ENCODE peak calls at places on chromosomes 13 and 19, in five cellular contexts. R is OCI-LY7, B is vagina, H is body of pancreas, Y is IMR-90. Z is an unnamed sample.

GRCh38 chr19:7561229-7561806 is 25.8 kb downstream of the PNPLA6 start:
- DNase-seq in R (no peak), B (no peak), H (no peak), Y (no peak), Z (no peak)

GRCh38 chr13:97030705-97031452 is 36.6 kb upstream of the OXGR1 start:
- DNase-seq in R (no peak), B (no peak), H (no peak), Y (peak), Z (no peak)

GRCh38 chr19:5696196-5697021 is 6.3 kb downstream of the RPL36 start:
- DNase-seq in R (no peak), B (no peak), H (no peak), Y (no peak), Z (no peak)

GRCh38 chr19:42249769-42250168 is 5.2 kb downstream of the ERF start:
- DNase-seq in R (no peak), B (no peak), H (no peak), Y (no peak), Z (no peak)

GRCh38 chr19:42693760-42694350 is 46.4 kb downstream of the PSG3 start:
- DNase-seq in R (peak), B (no peak), H (peak), Y (peak), Z (no peak)

GRCh38 chr19:12881172-12881808 is at the start of gene DNASE2:
- DNase-seq in R (peak), B (no peak), H (peak), Y (peak), Z (peak)

GRCh38 chr13:94431569-94431968 is 47.9 kb downstream of the DCT start:
- DNase-seq in R (no peak), B (no peak), H (no peak), Y (peak), Z (no peak)

GRCh38 chr13:31115616-31116015 is 46.1 kb downstream of the HSPH1 start:
- DNase-seq in R (no peak), B (peak), H (no peak), Y (no peak), Z (peak)

GRCh38 chr19:17172624-17173345 is 42.4 kb upstream of the USE1 start:
- DNase-seq in R (no peak), B (no peak), H (no peak), Y (no peak), Z (no peak)

GRCh38 chr19:7426986-7427385 is 61.8 kb downstream of the PEX11G start:
- DNase-seq in R (no peak), B (no peak), H (no peak), Y (no peak), Z (no peak)

GRCh38 chr13:30923423-30923822 is 9.0 kb upstream of the TEX26 start:
- DNase-seq in R (no peak), B (no peak), H (no peak), Y (no peak), Z (no peak)

GRCh38 chr19:15304140-15304705 is 28.1 kb downstream of the BRD4 start:
- DNase-seq in R (no peak), B (no peak), H (no peak), Y (no peak), Z (no peak)

GRCh38 chr19:6803036-6803404 is 30.5 kb downstream of the VAV1 start:
- DNase-seq in R (peak), B (no peak), H (peak), Y (no peak), Z (no peak)

GRCh38 chr19:1249298-1249989 is 1.1 kb downstream of the MIDN start:
- DNase-seq in R (peak), B (no peak), H (peak), Y (peak), Z (peak)

GRCh38 chr19:1131718-1132552 is 28.1 kb downstream of the GPX4 start:
- DNase-seq in R (peak), B (no peak), H (peak), Y (peak), Z (peak)

GRCh38 chr19:4641132-4641531 is 1.8 kb downstream of the TNFAIP8L1 start:
- DNase-seq in R (no peak), B (no peak), H (no peak), Y (no peak), Z (no peak)
- H3K27ac ChIP-seq in R (no peak), B (peak), H (no peak), Y (no peak), Z (no peak)

DNA sequence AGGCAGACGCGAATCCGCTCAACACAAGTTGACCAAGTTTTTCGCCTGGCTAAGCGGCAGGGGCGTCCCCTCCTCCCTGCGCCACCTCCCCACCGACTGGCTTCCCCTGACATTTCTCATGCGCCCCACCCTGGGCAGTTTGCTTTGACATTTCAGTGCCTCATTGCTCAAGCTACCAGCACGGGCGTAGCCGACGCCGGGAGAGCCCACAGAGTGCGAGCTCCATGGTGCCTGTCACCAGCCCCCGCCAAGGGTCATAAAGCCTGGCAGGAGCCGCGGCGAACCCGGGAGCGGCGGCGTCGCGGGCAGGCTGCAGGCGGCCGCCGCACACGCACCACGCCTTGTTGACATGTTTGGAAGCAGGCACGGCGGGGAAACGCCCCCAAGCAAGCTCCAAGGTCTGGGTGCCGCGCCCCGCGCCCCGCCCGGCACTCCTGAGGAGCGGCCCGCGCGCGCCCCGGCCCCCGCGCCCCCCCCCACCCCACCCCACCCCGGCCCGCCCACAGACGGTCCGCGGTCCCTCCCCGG is 640 bp downstream of the FBXL3 start:
- DNase-seq in R (peak), B (no peak), H (peak), Y (peak), Z (peak)
- TF ChIP-seq CTCF in R (peak), B (no peak), H (no peak), Y (no peak), Z (no peak)

GRCh38 chr19:46299004-46299509 is 2.2 kb downstream of the HIF3A start:
- DNase-seq in R (no peak), B (no peak), H (peak), Y (peak), Z (peak)
- H3K27ac ChIP-seq in R (no peak), B (peak), H (peak), Y (no peak), Z (peak)

DNA sequence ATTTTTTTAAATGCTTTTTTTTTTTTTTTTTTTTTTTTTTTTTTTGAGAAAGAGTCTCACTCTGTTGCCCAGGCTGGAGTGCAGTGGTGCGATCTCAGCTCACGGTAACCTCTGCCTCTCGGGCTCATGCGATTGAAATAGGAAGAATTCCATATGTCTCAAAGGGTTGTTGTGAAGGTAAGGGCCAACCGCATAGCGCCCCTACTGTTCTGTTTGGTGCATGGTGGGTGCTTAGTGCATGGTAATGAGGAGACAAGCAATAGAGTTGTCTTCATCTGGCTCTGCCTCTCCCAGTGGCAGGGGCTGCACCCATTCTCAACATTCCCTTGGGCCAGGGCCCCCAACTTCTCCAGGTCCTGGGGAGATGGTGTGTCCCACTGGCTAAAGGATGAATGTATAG is 68.7 kb downstream of the RASL11A start:
- DNase-seq in R (peak), B (no peak), H (peak), Y (peak), Z (no peak)
- TF ChIP-seq CTCF in R (peak), B (no peak), H (peak), Y (peak), Z (no peak)

DNA sequence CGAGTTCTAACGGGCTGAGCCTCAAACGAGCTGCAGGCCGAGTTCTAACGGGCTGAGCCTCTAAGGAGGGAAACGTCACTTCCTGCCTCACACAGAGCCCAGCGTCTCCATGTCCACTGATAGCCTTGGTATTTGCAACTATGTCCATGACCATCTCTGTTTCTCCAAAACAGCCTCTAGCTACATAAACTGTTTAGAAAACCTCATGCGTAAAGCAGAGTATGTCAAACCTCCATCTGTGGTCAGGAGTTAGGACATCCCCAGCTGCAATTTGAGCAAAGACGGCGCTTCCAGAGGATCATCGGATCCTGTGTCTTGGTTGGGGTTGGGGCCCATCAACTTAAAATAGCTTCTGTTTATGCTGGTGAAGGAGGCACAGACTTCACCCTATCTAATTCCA is 20.8 kb downstream of the RASA3 start:
- DNase-seq in R (no peak), B (no peak), H (no peak), Y (peak), Z (no peak)
- H3K27ac ChIP-seq in R (no peak), B (no peak), H (no peak), Y (peak), Z (no peak)

DNA sequence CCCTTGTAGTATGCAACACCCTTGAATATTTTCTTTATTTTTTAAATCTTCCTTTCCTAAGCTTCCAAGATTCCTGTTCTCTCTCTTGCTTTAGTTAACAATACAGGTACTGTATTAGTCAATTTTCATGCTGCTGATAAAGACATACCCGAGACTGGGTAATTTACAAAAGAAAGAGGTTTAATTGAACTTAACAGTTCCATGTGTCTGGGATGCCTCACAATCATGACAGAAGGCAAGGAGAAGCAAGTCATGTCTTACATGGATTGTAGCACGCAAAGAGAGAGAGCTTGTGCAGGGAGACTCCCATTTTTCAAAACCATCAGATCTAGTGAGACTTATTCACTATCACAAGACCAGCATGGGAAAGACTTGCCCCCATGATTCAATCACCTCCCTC is 1024.3 kb downstream of the PCDH9 start:
- DNase-seq in R (no peak), B (no peak), H (no peak), Y (no peak), Z (no peak)
- TF ChIP-seq CTCF in R (no peak), B (no peak), H (no peak), Y (no peak), Z (no peak)

GRCh38 chr13:99311748-99312492 is 4.7 kb upstream of the GPR183 start:
- DNase-seq in R (no peak), B (no peak), H (no peak), Y (no peak), Z (no peak)

GRCh38 chr13:99313941-99314340 is 6.7 kb upstream of the GPR183 start:
- DNase-seq in R (no peak), B (no peak), H (no peak), Y (no peak), Z (no peak)

GRCh38 chr13:99314640-99315176 is 7.5 kb upstream of the GPR183 start:
- DNase-seq in R (no peak), B (no peak), H (no peak), Y (peak), Z (no peak)

GRCh38 chr13:99312493-99312883 is 5.3 kb upstream of the GPR183 start:
- DNase-seq in R (no peak), B (no peak), H (peak), Y (peak), Z (peak)

DNA sequence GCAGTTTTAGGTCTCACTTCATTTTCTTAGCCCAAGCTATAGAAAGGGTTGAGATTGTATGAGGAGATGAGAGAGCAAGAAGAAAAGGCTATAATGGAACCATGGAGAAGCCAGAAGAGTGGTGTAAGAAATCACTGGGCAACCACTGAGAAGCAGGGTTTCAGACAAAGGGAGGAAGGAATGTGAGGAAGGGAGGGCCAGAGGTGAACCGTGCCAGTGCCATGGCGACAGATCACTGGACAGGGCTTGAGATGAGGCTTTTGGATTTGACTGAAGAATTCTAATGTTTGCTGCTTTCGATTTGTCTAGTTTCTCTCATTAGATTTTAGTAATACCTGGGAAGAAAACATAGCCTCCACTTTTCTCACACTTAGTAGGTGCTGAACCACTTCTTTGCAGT is 6.3 kb upstream of the GPR183 start:
- DNase-seq in R (no peak), B (no peak), H (no peak), Y (no peak), Z (no peak)
- H3K27ac ChIP-seq in R (no peak), B (peak), H (peak), Y (no peak), Z (no peak)

DNA sequence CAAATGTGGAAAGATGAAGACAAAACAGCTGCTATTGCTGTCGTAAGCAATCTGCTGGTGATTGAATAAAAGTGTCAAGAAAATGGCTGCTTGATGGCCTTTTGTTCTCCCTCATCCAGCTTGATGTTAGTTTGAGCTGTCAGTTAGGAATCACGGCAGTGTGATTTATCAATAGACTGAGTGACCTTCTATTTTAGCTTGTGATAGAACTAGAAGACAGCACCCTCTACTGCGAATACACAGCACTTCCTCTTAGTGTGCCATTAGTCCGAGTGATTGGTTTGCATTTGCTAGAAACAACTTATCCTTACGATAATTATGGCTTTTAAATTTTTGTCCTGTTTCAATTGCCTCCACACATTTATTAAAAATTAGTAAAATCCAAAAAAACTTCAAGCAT is 76.2 kb downstream of the MZT1 start:
- DNase-seq in R (no peak), B (no peak), H (no peak), Y (no peak), Z (no peak)
- TF ChIP-seq CTCF in R (peak), B (no peak), H (no peak), Y (no peak), Z (no peak)

GRCh38 chr19:21603431-21604153 is 98.2 kb downstream of the ZNF429 start:
- DNase-seq in R (no peak), B (no peak), H (no peak), Y (no peak), Z (no peak)
- H3K27ac ChIP-seq in R (no peak), B (peak), H (peak), Y (no peak), Z (peak)

DNA sequence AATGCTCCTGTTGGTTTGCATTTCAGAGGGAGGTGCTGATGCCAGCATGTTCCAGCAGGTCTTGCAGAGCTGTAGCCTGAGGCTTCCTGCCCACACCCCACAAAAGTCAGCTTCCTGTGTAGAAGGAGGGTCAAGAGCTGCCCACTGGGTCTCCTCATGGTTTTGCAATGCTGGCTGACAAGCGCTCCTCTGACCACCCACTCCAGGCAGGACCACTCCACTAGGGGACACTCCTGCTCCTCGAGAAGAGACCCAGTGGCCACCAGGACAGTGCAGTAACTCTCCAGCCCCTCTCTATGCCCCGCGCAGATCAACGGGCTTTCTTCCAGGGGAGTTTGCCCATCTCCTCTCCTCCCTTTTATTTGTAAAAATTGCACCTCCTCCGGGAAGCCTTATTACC is 72.9 kb upstream of the UQCRFS1 start:
- DNase-seq in R (no peak), B (no peak), H (no peak), Y (no peak), Z (no peak)
- TF ChIP-seq CTCF in R (peak), B (peak), H (no peak), Y (peak), Z (no peak)